ENCODE peak calls at places on chromosomes 16 and 17, in six cellular contexts. B is tibial artery, L is ovary, G is ascending aorta, R is prostate gland, I is foreskin keratinocyte. F is an unnamed sample.

GRCh38 chr17:68103148-68103547 is 67.6 kb downstream of the KPNA2 start:
- DNase-seq in G (no peak), B (no peak), R (no peak), L (no peak), I (no peak), F (no peak)

GRCh38 chr17:15663691-15664090 is 20.4 kb downstream of the TRIM16 start:
- DNase-seq in I (no peak), R (no peak), L (no peak), G (no peak), B (no peak), F (no peak)

GRCh38 chr16:66547101-66547989 is 2.6 kb downstream of the TK2 start:
- DNase-seq in R (no peak), I (no peak), B (no peak), L (no peak), G (peak; percentile 57), F (no peak)

GRCh38 chr16:8204769-8205168 is 385.5 kb downstream of the TMEM114 start:
- DNase-seq in G (no peak), L (no peak), B (no peak), I (no peak), R (no peak), F (no peak)

GRCh38 chr17:17186051-17186450 is 20.1 kb downstream of the PLD6 start:
- DNase-seq in G (no peak), L (no peak), B (no peak), I (peak; percentile 81), R (peak; percentile 65), F (no peak)

GRCh38 chr16:20768121-20768520 is 4.3 kb downstream of the ACSM3 start:
- DNase-seq in L (no peak), B (no peak), G (no peak), R (no peak), I (peak; percentile 37), F (no peak)

GRCh38 chr17:47634870-47635269 is 14.8 kb upstream of the KPNB1 start:
- DNase-seq in I (no peak), L (no peak), G (no peak), B (no peak), R (no peak), F (no peak)

GRCh38 chr17:17884281-17885028 is 47.7 kb upstream of the SREBF1 start:
- DNase-seq in I (no peak), R (no peak), G (no peak), B (no peak), L (no peak), F (no peak)

GRCh38 chr17:81517009-81517338 is 4.4 kb upstream of the ACTG1 start:
- DNase-seq in R (no peak), B (no peak), G (no peak), I (no peak), L (no peak), F (no peak)

GRCh38 chr17:76816590-76817135 is 51.5 kb upstream of the MGAT5B start:
- DNase-seq in I (no peak), B (no peak), R (peak; percentile 10), L (no peak), G (no peak), F (no peak)

GRCh38 chr17:76088868-76089576 is 10.0 kb downstream of the ZACN start:
- DNase-seq in G (no peak), I (no peak), R (no peak), L (no peak), B (no peak), F (no peak)

GRCh38 chr17:17170346-17170976 is 35.7 kb downstream of the PLD6 start:
- DNase-seq in L (no peak), B (no peak), G (no peak), I (peak; percentile 70), R (peak; percentile 41), F (no peak)

GRCh38 chr16:66948034-66948821 is 12.8 kb upstream of the CES3 start:
- DNase-seq in G (no peak), B (no peak), R (no peak), L (no peak), I (peak; percentile 55), F (no peak)

GRCh38 chr16:84913315-84913714 is 93.5 kb downstream of the CRISPLD2 start:
- DNase-seq in L (no peak), I (no peak), B (peak; percentile 84), R (peak; percentile 96), G (no peak), F (no peak)

GRCh38 chr17:40564883-40565744 is at the start of gene CCR7:
- DNase-seq in G (no peak), R (no peak), B (peak; percentile 40), I (no peak), L (no peak), F (peak; percentile 65)

GRCh38 chr17:83064021-83064731 is 15.2 kb upstream of the METRNL start:
- DNase-seq in I (no peak), L (peak; percentile 15), R (no peak), B (no peak), G (peak; percentile 53), F (peak; percentile 54)

GRCh38 chr17:8532021-8532420 is 96.3 kb downstream of the NDEL1 start:
- DNase-seq in I (no peak), G (no peak), R (no peak), B (no peak), L (no peak), F (no peak)

GRCh38 chr17:75552847-75553552 is 27.5 kb downstream of the LLGL2 start:
- DNase-seq in I (no peak), B (no peak), L (no peak), R (no peak), G (no peak), F (no peak)

GRCh38 chr17:78316115-78316866 is 43.6 kb downstream of the SOCS3 start:
- DNase-seq in I (no peak), L (peak; percentile 48), B (no peak), R (no peak), G (no peak), F (no peak)

GRCh38 chr17:72565758-72566157 is 444.9 kb downstream of the SOX9 start:
- DNase-seq in L (no peak), R (no peak), I (no peak), G (no peak), B (no peak), F (no peak)

GRCh38 chr17:8072727-8073461 is 14.6 kb downstream of the ALOX12B start:
- DNase-seq in L (no peak), G (no peak), R (no peak), B (no peak), I (no peak), F (no peak)

GRCh38 chr16:50737420-50737959 is 4.4 kb upstream of the CYLD start:
- DNase-seq in G (no peak), I (no peak), L (no peak), B (no peak), R (no peak), F (no peak)

GRCh38 chr17:61337247-61337812 is 62.3 kb upstream of the TBX2 start:
- DNase-seq in L (no peak), B (no peak), G (no peak), I (no peak), R (no peak), F (no peak)

GRCh38 chr17:17826340-17826708 is 10.5 kb downstream of the SREBF1 start:
- DNase-seq in G (no peak), R (no peak), B (no peak), L (no peak), I (no peak), F (no peak)

GRCh38 chr17:47368262-47368661 is 44.5 kb downstream of the EFCAB13 start:
- DNase-seq in L (no peak), I (no peak), G (no peak), R (peak; percentile 24), B (no peak), F (no peak)

GRCh38 chr17:8475227-8475626 is 39.5 kb downstream of the NDEL1 start:
- DNase-seq in I (no peak), B (no peak), G (no peak), L (no peak), R (no peak), F (no peak)

DNA sequence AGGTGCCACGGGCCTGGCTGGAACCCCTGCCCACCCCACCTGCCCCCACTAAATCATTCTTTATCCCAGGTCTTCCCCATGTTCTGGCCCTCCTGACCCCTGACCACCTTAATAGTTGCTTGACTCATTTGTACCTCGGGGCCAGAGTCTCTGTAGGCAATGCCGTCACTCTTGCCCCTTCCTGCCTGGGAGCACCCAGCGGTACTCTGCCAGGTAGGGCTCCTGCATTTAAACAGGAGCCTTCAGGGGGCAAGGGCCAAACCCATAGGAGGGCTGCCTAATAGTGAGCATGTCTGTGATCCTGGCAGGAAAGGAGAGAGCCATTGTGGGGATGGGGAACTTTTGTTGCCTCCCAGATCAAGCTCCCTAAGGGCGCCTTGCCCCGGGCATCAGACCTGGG is 8.8 kb upstream of the ITGA3 start:
- DNase-seq in I (no peak), G (peak; percentile 54), B (peak; percentile 48), L (no peak), R (no peak), F (no peak)
- H3K27ac ChIP-seq in I (peak overlapping the region; percentile 48), G (peak overlapping the region; percentile 67), B (peak overlapping the region; percentile 30), L (no peak overlapping the region), R (no peak overlapping the region), F (peak overlapping the region; percentile 66)

DNA sequence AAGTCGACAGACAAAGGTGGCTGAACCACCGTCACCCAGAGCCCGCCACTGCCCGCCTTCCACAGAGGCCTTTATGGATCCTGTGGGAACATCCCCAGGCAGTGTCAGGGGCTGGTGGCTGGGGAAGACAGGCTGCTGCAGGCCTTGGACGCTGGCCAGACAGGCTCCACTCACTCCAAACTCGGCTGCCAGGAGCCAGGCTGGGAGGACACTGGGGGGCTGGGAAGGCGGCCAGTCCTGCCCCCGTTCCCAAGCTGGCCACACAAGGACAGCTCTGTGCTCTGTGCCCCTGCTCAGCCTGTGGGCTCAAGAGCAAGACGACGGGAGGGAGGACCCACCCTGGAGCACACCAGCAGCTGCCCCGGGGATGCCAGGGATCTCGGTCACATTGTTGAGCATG is 7.6 kb upstream of the LCAT start:
- DNase-seq in R (no peak), L (no peak), B (no peak), G (no peak), I (no peak), F (no peak)
- H3K27ac ChIP-seq in R (no peak overlapping the region), L (no peak overlapping the region), B (peak overlapping the region; percentile 33), G (peak overlapping the region; percentile 33), I (no peak overlapping the region), F (peak overlapping the region; percentile 69)

DNA sequence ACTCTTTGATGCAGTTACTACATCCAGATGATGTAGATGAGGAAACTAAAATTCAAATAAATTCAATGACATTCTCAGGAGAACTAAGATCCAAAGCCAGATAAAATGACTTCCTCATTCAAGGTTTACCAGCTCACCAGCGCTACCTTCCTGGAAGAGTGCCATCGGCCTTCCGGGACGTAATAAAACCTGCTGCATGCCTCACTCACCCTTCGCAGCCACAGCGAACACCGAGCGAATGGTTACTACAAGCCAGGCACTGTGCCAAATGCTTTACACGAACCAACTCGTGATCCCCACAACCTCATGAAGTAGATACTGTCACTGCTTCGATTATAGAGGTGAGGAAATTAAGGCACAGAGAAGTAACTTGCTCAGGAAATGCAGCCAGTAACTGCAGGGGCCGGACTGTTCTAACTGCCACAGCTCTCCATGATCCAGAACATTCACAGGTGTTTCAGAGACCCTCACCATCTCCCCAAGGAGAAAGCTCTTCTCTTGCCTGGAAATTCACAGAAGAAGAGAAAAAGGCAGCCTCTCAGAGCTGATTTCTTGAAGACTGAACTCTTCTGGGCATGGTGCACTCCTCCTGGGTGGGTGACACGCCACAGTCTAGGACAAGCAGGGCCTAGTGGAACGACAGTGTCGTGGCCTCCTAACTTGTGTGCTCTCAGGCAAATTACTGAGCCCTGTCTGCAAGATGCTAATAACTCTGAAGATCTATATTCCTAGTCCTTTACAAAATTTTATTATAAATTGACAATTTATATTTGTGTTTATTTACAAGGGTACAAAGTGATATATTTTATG is 46.8 kb downstream of the HIC1 start:
- DNase-seq in L (peak; percentile 27), G (no peak), B (peak; percentile 67), I (peak; percentile 92), R (peak; percentile 91), F (no peak)
- H3K27ac ChIP-seq in L (no peak overlapping the region), G (no peak overlapping the region), B (no peak overlapping the region), I (peak overlapping the region; percentile 8), R (no peak overlapping the region), F (no peak overlapping the region)

GRCh38 chr16:89334461-89334860 is 117.0 kb downstream of the ZNF778 start:
- DNase-seq in R (no peak), L (peak; percentile 27), G (no peak), I (no peak), B (peak; percentile 66), F (no peak)
- H3K27ac ChIP-seq in R (no peak overlapping the region), L (peak overlapping the region; percentile 56), G (peak overlapping the region; percentile 41), I (no peak overlapping the region), B (peak overlapping the region; percentile 26), F (no peak overlapping the region)

F was measured in coronary artery.